ENCODE peak calls at places on chromosomes 4 and X, in four cellular contexts. T is upper lobe of right lung, A is foreskin fibroblast, J is retinal pigment epithelial cell. V is an unnamed sample.

GRCh38 chrX:17435476-17435875 is 60.5 kb downstream of the NHS start:
- DNase-seq in J (no peak), T (no peak), A (no peak), V (no peak)

GRCh38 chrX:12383196-12383595 is 244.9 kb downstream of the FRMPD4 start:
- DNase-seq in T (no peak), A (no peak), J (no peak), V (no peak)

GRCh38 chrX:47751670-47752069 is 85.0 kb upstream of the ZNF81 start:
- DNase-seq in A (peak), T (peak), J (no peak), V (no peak)

GRCh38 chr4:60485279-60485678 is 714.8 kb upstream of the ADGRL3 start:
- DNase-seq in J (no peak), A (peak), T (no peak), V (no peak)

GRCh38 chrX:154408659-154409221 is 314 bp downstream of the DNASE1L1 start:
- DNase-seq in A (no peak), J (no peak), T (no peak), V (no peak)

GRCh38 chr4:8666581-8666980 is 74.0 kb downstream of the CPZ start:
- DNase-seq in T (peak), A (no peak), J (no peak), V (no peak)

GRCh38 chr4:6781113-6781512 is 1.4 kb upstream of the KIAA0232 start:
- DNase-seq in J (no peak), T (no peak), A (no peak), V (no peak)

GRCh38 chrX:9948406-9948805 is 18.8 kb upstream of the CLDN34 start:
- DNase-seq in A (peak), J (no peak), T (no peak), V (no peak)

GRCh38 chr4:179662522-179662921 is 2220.3 kb upstream of the AGA start:
- DNase-seq in T (no peak), J (peak), A (no peak), V (no peak)

GRCh38 chrX:3549442-3549875 is 164.0 kb downstream of the PRKX start:
- DNase-seq in A (peak), J (no peak), T (no peak), V (no peak)

GRCh38 chr4:170214731-170215130 is 125.0 kb upstream of the AADAT start:
- DNase-seq in T (no peak), J (no peak), A (no peak), V (no peak)

GRCh38 chr4:185997287-185997686 is 71.7 kb upstream of the TLR3 start:
- DNase-seq in A (no peak), J (no peak), T (no peak), V (no peak)

GRCh38 chr4:170047774-170048354 is 21.7 kb upstream of the MFAP3L start:
- DNase-seq in T (no peak), J (peak), A (peak), V (peak)

GRCh38 chrX:12971282-12972003 is 3.5 kb upstream of the TMSB4X start:
- DNase-seq in A (no peak), J (no peak), T (peak), V (no peak)

GRCh38 chrX:123217077-123217476 is 33.0 kb downstream of the GRIA3 start:
- DNase-seq in A (peak), T (no peak), J (no peak), V (peak)

GRCh38 chrX:37993857-37994619 is 12.3 kb upstream of the SYTL5 start:
- DNase-seq in J (no peak), T (peak), A (no peak), V (no peak)
- TF ChIP-seq CTCF in J (no peak), T (no peak), A (no peak), V (no peak)

DNA sequence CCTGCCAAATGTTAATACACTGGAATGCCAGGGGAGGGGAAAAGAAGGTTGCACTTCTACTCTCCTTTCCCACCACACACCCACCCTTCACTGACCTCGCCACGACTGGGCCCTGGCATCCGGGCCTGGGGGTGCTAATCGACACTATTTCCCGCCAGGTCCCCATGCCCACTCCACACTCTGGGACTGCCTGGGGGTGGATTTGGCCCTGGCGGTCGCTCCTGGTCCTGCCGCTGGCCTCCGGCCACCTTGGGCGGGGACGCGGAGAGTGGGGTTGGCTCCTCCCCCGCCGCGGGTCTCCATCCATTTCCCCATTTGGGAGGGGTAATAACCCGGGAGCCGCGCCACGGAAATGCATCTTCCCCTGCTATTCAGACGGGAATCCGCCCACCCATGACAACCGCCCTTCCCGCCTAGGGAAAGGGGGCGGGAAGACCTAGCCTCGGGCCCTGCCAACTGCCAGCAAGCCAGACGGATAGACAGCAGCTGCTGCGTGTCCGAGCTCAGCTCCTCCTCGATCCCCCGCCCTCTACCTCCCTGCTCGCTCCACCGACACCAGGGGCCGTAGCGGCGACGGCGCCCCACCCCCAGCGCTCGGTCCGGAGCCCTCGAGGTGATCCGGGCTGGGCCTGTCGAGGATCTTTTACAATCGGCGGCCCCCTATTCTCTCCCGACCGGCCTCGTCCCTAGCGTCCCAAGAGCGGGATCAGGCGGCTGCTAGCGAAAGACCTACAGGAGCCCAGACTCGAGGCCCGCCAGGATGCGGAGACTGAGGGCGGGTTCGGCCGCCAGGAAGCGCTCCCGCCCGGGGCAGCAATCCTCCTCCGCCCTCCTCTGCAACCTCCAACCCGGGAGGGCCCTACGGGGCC is 78.0 kb downstream of the RLIM start:
- DNase-seq in J (no peak), A (peak), T (peak), V (peak)
- TF ChIP-seq CTCF in J (peak), A (peak), T (peak), V (peak)

GRCh38 chr4:1604706-1605205 is 79.4 kb downstream of the FAM53A start:
- DNase-seq in J (no peak), T (peak), A (no peak), V (no peak)
- TF ChIP-seq CTCF in J (peak), T (peak), A (no peak), V (no peak)

GRCh38 chrX:109890910-109891502 is 111.9 kb upstream of the TMEM164 start:
- DNase-seq in T (peak), A (peak), J (no peak), V (no peak)
- TF ChIP-seq CTCF in T (peak), A (peak), J (peak), V (peak)

DNA sequence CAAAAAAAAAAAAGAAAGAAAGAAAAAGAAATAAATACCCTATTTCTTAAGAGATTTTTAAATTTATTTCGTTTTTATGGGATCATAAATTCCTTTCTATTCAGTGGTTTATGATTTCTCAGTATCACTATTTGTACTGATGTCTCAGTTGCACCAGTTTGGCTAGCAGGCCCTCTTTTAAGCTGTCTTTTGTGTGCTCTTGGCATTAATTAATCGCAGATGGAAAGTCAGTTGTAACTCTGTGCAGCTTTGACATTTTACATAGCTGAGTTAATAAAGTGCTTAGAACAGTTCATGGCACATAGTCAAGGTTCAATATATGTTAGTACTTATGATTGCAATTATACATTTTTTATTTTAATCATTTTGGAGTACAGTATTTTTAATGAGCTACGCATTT is 123.7 kb upstream of the NUDT6 start:
- DNase-seq in T (no peak), A (peak), J (no peak), V (no peak)
- TF ChIP-seq CTCF in T (no peak), A (no peak), J (no peak), V (no peak)

DNA sequence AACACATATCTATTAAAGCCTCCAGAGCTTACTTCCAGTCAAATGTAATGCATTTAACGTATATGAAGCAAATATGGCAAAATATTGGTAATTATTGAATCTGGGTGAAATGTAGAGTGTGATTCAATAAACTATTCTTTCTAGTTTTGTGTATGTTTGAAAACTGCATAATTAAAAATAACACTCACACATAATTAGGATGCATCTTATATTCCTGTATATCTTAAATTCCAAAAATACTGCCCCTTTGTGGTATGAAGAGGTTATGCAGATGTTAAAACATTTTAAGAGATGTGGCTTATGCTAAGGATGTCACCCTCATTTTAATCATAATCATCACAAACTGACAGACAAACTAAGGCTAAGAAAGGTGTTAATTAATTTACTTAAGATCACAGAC is 182.9 kb downstream of the COX18 start:
- DNase-seq in A (peak), T (no peak), J (no peak), V (no peak)
- TF ChIP-seq CTCF in A (peak), T (peak), J (peak), V (peak)

GRCh38 chr4:2954358-2955185 is 8.6 kb downstream of the NOP14 start:
- DNase-seq in T (no peak), A (no peak), J (no peak), V (no peak)
- TF ChIP-seq CTCF in T (no peak), A (no peak), J (no peak), V (no peak)

GRCh38 chr4:164730705-164731393 is 23.1 kb upstream of the SMIM31 start:
- DNase-seq in T (no peak), A (no peak), J (no peak), V (no peak)

GRCh38 chr4:164734476-164734875 is 19.5 kb upstream of the SMIM31 start:
- DNase-seq in A (no peak), J (no peak), T (no peak), V (no peak)

DNA sequence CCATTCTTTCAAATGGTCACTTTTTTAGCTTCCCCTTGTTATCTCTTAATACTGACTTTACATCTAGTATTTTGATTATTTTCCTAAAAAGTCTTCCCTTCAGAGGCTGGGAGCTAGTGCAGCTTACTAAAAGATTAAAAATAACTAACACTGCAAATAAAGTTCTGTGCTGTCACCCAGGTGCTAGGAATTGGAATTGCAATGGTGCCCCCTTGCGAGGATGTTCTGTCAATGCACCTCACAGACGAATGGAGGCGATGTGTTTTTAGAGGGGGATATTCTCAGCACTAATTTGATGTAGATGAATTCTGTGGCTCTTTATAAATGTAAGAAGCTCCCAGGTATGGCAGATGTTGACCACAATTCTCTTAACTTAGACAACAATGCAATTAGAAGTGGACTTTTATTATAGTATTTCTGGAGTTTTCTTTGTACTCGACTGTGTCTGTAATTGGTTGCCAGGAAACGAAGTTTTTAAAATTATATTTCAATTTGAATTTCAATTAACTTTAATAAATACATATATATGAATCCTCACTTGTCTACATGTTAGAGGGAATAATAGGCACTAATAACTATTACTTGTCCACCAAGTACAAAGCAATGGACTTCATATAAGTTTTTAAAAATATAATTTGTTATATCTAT is 22.0 kb upstream of the SMIM31 start:
- DNase-seq in A (peak), J (peak), T (no peak), V (no peak)
- TF ChIP-seq CTCF in A (peak), J (peak), T (peak), V (peak)

GRCh38 chr4:112057479-112057878 is 87.8 kb upstream of the FAM241A start:
- DNase-seq in T (no peak), A (no peak), J (no peak), V (no peak)

GRCh38 chr4:112061418-112061817 is 83.8 kb upstream of the FAM241A start:
- DNase-seq in A (no peak), J (no peak), T (no peak), V (no peak)

GRCh38 chr4:112063260-112063659 is 82.0 kb upstream of the FAM241A start:
- DNase-seq in T (no peak), J (no peak), A (no peak), V (no peak)

GRCh38 chr4:112058433-112058832 is 86.8 kb upstream of the FAM241A start:
- DNase-seq in J (peak), A (peak), T (no peak), V (no peak)

GRCh38 chr4:112060212-112060611 is 85.0 kb upstream of the FAM241A start:
- DNase-seq in T (no peak), A (peak), J (no peak), V (no peak)
- TF ChIP-seq CTCF in T (no peak), A (peak), J (peak), V (peak)

GRCh38 chr4:76733380-76733779 is 164.6 kb downstream of the SOWAHB start:
- DNase-seq in T (no peak), A (no peak), J (no peak), V (no peak)
- TF ChIP-seq CTCF in T (no peak), A (no peak), J (no peak), V (no peak)